ENCODE peak calls at places on chromosomes 1 and 21, in four cellular contexts. H, C, Q and E are unnamed samples.

GRCh38 chr1:26289158-26290059 is 9.5 kb downstream of the SH3BGRL3 start:
- DNase-seq in H (peak; percentile 98), C (no peak), Q (no peak), E (peak; percentile 73)

GRCh38 chr1:145979746-145980435 is 15.4 kb downstream of the POLR3GL start:
- DNase-seq in H (peak; percentile 66), C (peak; percentile 49), Q (no peak), E (no peak)

GRCh38 chr1:40732756-40733301 is 41.3 kb downstream of the NFYC start:
- DNase-seq in H (no peak), C (no peak), Q (no peak), E (no peak)

GRCh38 chr1:16375521-16376359 is 8.7 kb downstream of the SZRD1 start:
- DNase-seq in H (no peak), C (no peak), Q (no peak), E (no peak)

GRCh38 chr21:45095505-45095904 is 21.1 kb downstream of the ADARB1 start:
- DNase-seq in H (no peak), C (no peak), Q (no peak), E (no peak)

GRCh38 chr1:54809496-54810074 is 8.5 kb upstream of the TTC22 start:
- DNase-seq in H (no peak), C (no peak), Q (no peak), E (no peak)

GRCh38 chr1:201565771-201566528 is 27.0 kb downstream of the NAV1 start:
- DNase-seq in H (no peak), C (no peak), Q (no peak), E (no peak)

GRCh38 chr1:212683357-212683722 is 16.3 kb downstream of the BATF3 start:
- DNase-seq in H (peak; percentile 91), C (peak; percentile 81), Q (no peak), E (peak; percentile 63)

GRCh38 chr1:245383396-245384330 is 228.9 kb downstream of the KIF26B start:
- DNase-seq in H (no peak), C (no peak), Q (no peak), E (no peak)

GRCh38 chr1:169427081-169427611 is at the start of gene CCDC181:
- DNase-seq in H (peak; percentile 2), C (peak; percentile 8), Q (no peak), E (peak; percentile 17)

GRCh38 chr1:32902535-32902920 is 1.3 kb upstream of the TMEM54 start:
- DNase-seq in H (no peak), C (no peak), Q (no peak), E (no peak)

GRCh38 chr1:11653616-11654570 is at the start of gene FBXO2:
- DNase-seq in H (no peak), C (no peak), Q (peak; percentile 82), E (no peak)

GRCh38 chr1:26787706-26788514 is at the start of gene PIGV:
- DNase-seq in H (peak; percentile 82), C (no peak), Q (peak; percentile 97), E (peak; percentile 80)

GRCh38 chr1:223702735-223703667 is 9.3 kb upstream of the CAPN2 start:
- DNase-seq in H (no peak), C (no peak), Q (no peak), E (no peak)

GRCh38 chr1:37666241-37666867 is 26.0 kb upstream of the CDCA8 start:
- DNase-seq in H (no peak), C (no peak), Q (no peak), E (no peak)

GRCh38 chr1:17117451-17118265 is 1.6 kb downstream of the PADI2 start:
- DNase-seq in H (no peak), C (no peak), Q (no peak), E (no peak)

GRCh38 chr1:204928671-204929486 is 58.2 kb downstream of the NFASC start:
- DNase-seq in H (no peak), C (no peak), Q (no peak), E (no peak)

GRCh38 chr1:170664828-170665617 is 1.1 kb downstream of the PRRX1 start:
- DNase-seq in H (no peak), C (no peak), Q (no peak), E (no peak)

GRCh38 chr1:2286923-2287322 is 58.8 kb downstream of the SKI start:
- DNase-seq in H (no peak), C (no peak), Q (no peak), E (no peak)

GRCh38 chr21:25735895-25736597 is 1.3 kb downstream of the GABPA start:
- DNase-seq in H (peak; percentile 14), C (no peak), Q (no peak), E (no peak)

GRCh38 chr1:93565496-93566221 is 116.0 kb downstream of the BCAR3 start:
- DNase-seq in H (no peak), C (no peak), Q (no peak), E (no peak)

GRCh38 chr1:54298284-54299033 is 98.5 kb downstream of the MRPL37 start:
- DNase-seq in H (no peak), C (no peak), Q (no peak), E (no peak)

GRCh38 chr1:1687846-1688245 is 4.7 kb downstream of the SLC35E2B start:
- DNase-seq in H (no peak), C (no peak), Q (peak; percentile 5), E (peak; percentile 4)

GRCh38 chr1:83900530-83900929 is 98.4 kb downstream of the TTLL7 start:
- DNase-seq in H (no peak), C (no peak), Q (no peak), E (no peak)

GRCh38 chr1:100053119-100053518 is 79.6 kb downstream of the SASS6 start:
- DNase-seq in H (no peak), C (no peak), Q (no peak), E (no peak)

GRCh38 chr1:160520999-160521398 is 2.1 kb downstream of the SLAMF6 start:
- DNase-seq in H (no peak), C (no peak), Q (no peak), E (no peak)

GRCh38 chr1:54487571-54488050 is 60.4 kb upstream of the ACOT11 start:
- DNase-seq in H (no peak), C (no peak), Q (no peak), E (no peak)

GRCh38 chr1:75472089-75472970 is 138.6 kb downstream of the SLC44A5 start:
- DNase-seq in H (no peak), C (no peak), Q (peak; percentile 67), E (no peak)

GRCh38 chr1:8133657-8134430 is 107.7 kb upstream of the ERRFI1 start:
- DNase-seq in H (no peak), C (no peak), Q (no peak), E (no peak)

GRCh38 chr1:175158133-175158532 is 34.4 kb downstream of the KIAA0040 start:
- DNase-seq in H (no peak), C (no peak), Q (no peak), E (no peak)

GRCh38 chr1:58622571-58622970 is 45.5 kb upstream of the TACSTD2 start:
- DNase-seq in H (no peak), C (no peak), Q (no peak), E (no peak)

GRCh38 chr21:43268086-43268803 is 99.4 kb downstream of the CRYAA start:
- DNase-seq in H (no peak), C (no peak), Q (no peak), E (no peak)

GRCh38 chr1:185520188-185520935 is 203.3 kb upstream of the IVNS1ABP start:
- DNase-seq in H (no peak), C (no peak), Q (no peak), E (no peak)

GRCh38 chr21:41802684-41803083 is 35.8 kb upstream of the RIPK4 start:
- DNase-seq in H (peak; percentile 31), C (no peak), Q (no peak), E (no peak)
- TF ChIP-seq SPI1 in H (no peak), C (no peak), Q (no peak), E (no peak)

GRCh38 chr1:226066415-226067077 is 4.0 kb downstream of the H3-3A start:
- DNase-seq in H (no peak), C (no peak), Q (no peak), E (no peak)

GRCh38 chr1:226062558-226063361 is at the start of gene H3-3A:
- DNase-seq in H (peak; percentile 97), C (peak; percentile 66), Q (peak; percentile 98), E (peak; percentile 31)

GRCh38 chr1:226063362-226064167 is 1.0 kb downstream of the H3-3A start:
- DNase-seq in H (peak; percentile 47), C (no peak), Q (no peak), E (no peak)

GRCh38 chr1:226064816-226065248 is 2.3 kb downstream of the H3-3A start:
- DNase-seq in H (peak; percentile 48), C (no peak), Q (no peak), E (no peak)

DNA sequence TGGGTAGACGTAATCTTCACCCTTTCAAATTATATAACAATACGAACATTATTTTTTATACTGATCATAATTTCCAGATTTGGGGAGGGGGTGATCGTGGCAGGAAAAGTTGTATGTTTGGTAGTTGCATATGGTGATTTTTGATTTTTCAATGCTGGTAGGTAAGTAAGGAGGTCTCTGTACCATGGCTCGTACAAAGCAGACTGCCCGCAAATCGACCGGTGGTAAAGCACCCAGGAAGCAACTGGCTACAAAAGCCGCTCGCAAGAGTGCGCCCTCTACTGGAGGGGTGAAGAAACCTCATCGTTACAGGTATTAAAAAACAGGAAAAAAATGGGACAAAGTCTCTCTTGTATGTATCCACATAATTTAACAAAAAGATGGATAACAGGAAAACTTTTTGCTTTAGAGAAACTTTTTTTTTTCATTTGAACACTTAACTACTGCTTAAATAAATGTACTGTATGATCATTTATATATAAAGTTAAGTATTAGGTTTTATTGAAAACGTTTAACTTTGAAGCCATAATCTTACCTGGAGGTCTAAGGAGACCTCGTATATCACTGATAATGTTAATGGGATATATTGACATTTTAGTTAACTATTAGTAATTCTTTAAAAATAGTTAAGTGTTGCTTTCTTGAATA is 1.8 kb downstream of the H3-3A start:
- DNase-seq in H (peak; percentile 44), C (no peak), Q (no peak), E (no peak)
- TF ChIP-seq SPI1 in H (no peak), C (no peak), Q (no peak), E (no peak)

GRCh38 chr1:19920132-19920710 is 3.2 kb downstream of the PLA2G2E start:
- DNase-seq in H (no peak), C (no peak), Q (no peak), E (no peak)

GRCh38 chr1:19923137-19923952 is at the start of gene PLA2G2E:
- DNase-seq in H (no peak), C (no peak), Q (no peak), E (no peak)

GRCh38 chr1:19922015-19922688 is 1.3 kb downstream of the PLA2G2E start:
- DNase-seq in H (no peak), C (no peak), Q (no peak), E (no peak)

GRCh38 chr1:19923953-19924346 is 533 bp upstream of the PLA2G2E start:
- DNase-seq in H (no peak), C (no peak), Q (no peak), E (no peak)

GRCh38 chr1:19921310-19921709 is 2.1 kb downstream of the PLA2G2E start:
- DNase-seq in H (no peak), C (no peak), Q (no peak), E (no peak)
- TF ChIP-seq SPI1 in H (no peak), C (no peak), Q (no peak), E (no peak)

DNA sequence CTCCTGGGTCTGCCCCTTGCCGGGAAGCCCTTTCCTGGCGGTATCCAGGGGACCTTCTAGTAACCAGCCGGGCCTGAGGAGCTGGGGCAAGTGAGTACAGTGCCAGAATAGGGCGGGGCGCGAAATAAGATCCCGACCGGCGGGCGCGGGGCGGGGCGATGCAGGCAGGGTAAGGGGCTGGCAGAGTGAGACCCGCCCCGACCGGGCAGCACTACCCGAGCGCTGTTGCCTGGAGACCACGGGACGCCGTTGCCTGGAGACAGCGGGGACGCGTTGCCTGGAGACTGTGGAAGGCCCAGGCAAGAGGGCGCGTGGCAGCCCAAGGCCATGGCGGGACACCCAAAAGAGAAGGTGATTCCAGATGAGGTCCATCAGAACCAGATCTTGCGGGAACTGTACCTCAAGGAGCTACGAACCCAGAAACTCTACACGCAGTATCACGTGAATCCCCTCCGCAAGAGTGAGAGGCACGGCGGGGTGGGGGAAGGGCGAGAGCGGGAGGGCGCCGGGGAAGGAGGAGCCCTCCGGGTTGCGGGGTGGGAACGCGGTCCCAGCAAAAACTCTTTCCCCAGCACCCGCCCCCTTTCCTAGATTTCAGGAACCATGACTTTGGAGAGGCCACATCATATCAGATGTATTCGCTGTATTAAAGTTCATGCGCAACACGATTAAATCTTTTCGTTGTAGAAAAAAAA is 24.3 kb downstream of the EBNA1BP2 start:
- DNase-seq in H (peak; percentile 18), C (no peak), Q (peak; percentile 67), E (peak; percentile 37)
- TF ChIP-seq SPI1 in H (no peak), C (no peak), Q (no peak), E (no peak)